ENCODE peak calls at places on chromosomes 12 and 14, in nine cellular contexts. D is ovary, G is body of pancreas, B is endothelial cell of umbilical vein, T is testis, I is vagina, M is GM12878, N is stomach, L is Peyer's patch. C is an unnamed sample.
A peak's percentile ranks its signal among the peaks of the same experiment; 100 is the strongest.

GRCh38 chr14:36940476-36940875 is 231.9 kb downstream of the SLC25A21 start:
- DNase-seq in D (no peak), G (no peak), B (no peak), T (no peak), I (no peak), M (no peak), N (no peak), L (no peak), C (no peak)

GRCh38 chr12:120783197-120783596 is 57.6 kb downstream of the ACADS start:
- DNase-seq in D (no peak), G (no peak), B (peak; percentile 87), T (no peak), I (no peak), M (no peak), N (no peak), L (no peak), C (no peak)

GRCh38 chr14:64221604-64222003 is 72.6 kb downstream of the ESR2 start:
- DNase-seq in D (no peak), G (peak; percentile 54), B (no peak), T (no peak), I (no peak), M (no peak), N (peak; percentile 77), L (no peak), C (peak; percentile 61)

GRCh38 chr12:4723226-4723625 is 3.0 kb downstream of the GALNT8 start:
- DNase-seq in D (no peak), G (no peak), B (no peak), T (no peak), I (no peak), M (no peak), N (no peak), L (no peak), C (no peak)

GRCh38 chr12:121227294-121227693 is 17.4 kb downstream of the P2RX4 start:
- DNase-seq in D (no peak), G (peak; percentile 92), B (no peak), T (no peak), I (no peak), M (no peak), N (peak; percentile 90), L (peak; percentile 36), C (peak; percentile 70)

GRCh38 chr12:2324375-2324774 is 271.6 kb downstream of the CACNA1C start:
- DNase-seq in D (no peak), G (peak; percentile 60), B (peak; percentile 89), T (no peak), I (no peak), M (no peak), N (peak; percentile 46), L (no peak), C (no peak)

GRCh38 chr12:95790025-95790911 is at the start of gene NTN4:
- DNase-seq in D (peak; percentile 45), G (peak; percentile 68), B (peak; percentile 67), T (peak; percentile 47), I (no peak), M (no peak), N (peak; percentile 69), L (no peak), C (peak; percentile 52)

GRCh38 chr12:28059678-28060077 is 87.1 kb upstream of the PTHLH start:
- DNase-seq in D (no peak), G (no peak), B (no peak), T (no peak), I (no peak), M (no peak), N (no peak), L (no peak), C (no peak)

GRCh38 chr12:92010368-92010767 is 135.3 kb downstream of the BTG1 start:
- DNase-seq in D (no peak), G (no peak), B (no peak), T (no peak), I (no peak), M (no peak), N (no peak), L (no peak), C (no peak)

GRCh38 chr12:93025145-93026103 is 96.3 kb upstream of the EEA1 start:
- DNase-seq in D (no peak), G (no peak), B (peak; percentile 79), T (no peak), I (no peak), M (peak; percentile 63), N (no peak), L (no peak), C (peak; percentile 21)

GRCh38 chr12:22969521-22969920 is 344.6 kb downstream of the ETNK1 start:
- DNase-seq in D (no peak), G (no peak), B (no peak), T (no peak), I (no peak), M (no peak), N (no peak), L (no peak), C (no peak)

GRCh38 chr12:130427381-130427887 is 89.7 kb downstream of the PIWIL1 start:
- DNase-seq in D (no peak), G (no peak), B (no peak), T (no peak), I (peak; percentile 84), M (no peak), N (no peak), L (no peak), C (no peak)

GRCh38 chr12:86137936-86138335 is 118.3 kb downstream of the MGAT4C start:
- DNase-seq in D (no peak), G (no peak), B (peak; percentile 70), T (no peak), I (no peak), M (no peak), N (no peak), L (no peak), C (no peak)

GRCh38 chr14:77158175-77158908 is 16.8 kb upstream of the ZDHHC22 start:
- DNase-seq in D (no peak), G (no peak), B (peak; percentile 20), T (peak; percentile 55), I (no peak), M (no peak), N (no peak), L (no peak), C (no peak)

GRCh38 chr14:96888593-96888992 is 91.4 kb downstream of the VRK1 start:
- DNase-seq in D (no peak), G (no peak), B (no peak), T (no peak), I (no peak), M (no peak), N (no peak), L (no peak), C (no peak)

GRCh38 chr12:4032906-4033628 is 159.9 kb upstream of the PARP11 start:
- DNase-seq in D (no peak), G (no peak), B (no peak), T (no peak), I (no peak), M (no peak), N (no peak), L (no peak), C (no peak)

GRCh38 chr14:104374718-104375080 is 204.9 kb upstream of the C14orf180 start:
- DNase-seq in D (no peak), G (no peak), B (no peak), T (no peak), I (no peak), M (no peak), N (no peak), L (no peak), C (no peak)
- H3K4me3 ChIP-seq in D (no peak overlapping the region), G (no peak overlapping the region), B (no peak overlapping the region), T (no peak overlapping the region), I (no peak overlapping the region), M (no peak overlapping the region), N (no peak overlapping the region), L (no peak overlapping the region), C (no peak overlapping the region)

GRCh38 chr12:122847516-122847836 is 12.2 kb downstream of the HIP1R start:
- DNase-seq in D (no peak), G (no peak), B (no peak), T (no peak), I (no peak), M (no peak), N (no peak), L (no peak), C (no peak)
- H3K4me1 ChIP-seq in D (no peaks in the 10 kb centered on the region), G (peaks cover 41% of the 10 kb centered on the region), B (peaks cover 21% of the 10 kb centered on the region), T (peaks cover 5% of the 10 kb centered on the region), I (peaks cover 46% of the 10 kb centered on the region), M (no peaks in the 10 kb centered on the region), N (peaks cover 54% of the 10 kb centered on the region), L (peaks cover 7% of the 10 kb centered on the region), C (no peaks in the 10 kb centered on the region)

GRCh38 chr12:124504273-124505000 is 63.0 kb downstream of the NCOR2 start:
- DNase-seq in D (no peak), G (no peak), B (no peak), T (no peak), I (no peak), M (no peak), N (no peak), L (no peak), C (no peak)

GRCh38 chr12:124505001-124505818 is 62.2 kb downstream of the NCOR2 start:
- DNase-seq in D (no peak), G (no peak), B (no peak), T (no peak), I (no peak), M (no peak), N (no peak), L (no peak), C (no peak)

GRCh38 chr12:124507188-124508109 is 60.0 kb downstream of the NCOR2 start:
- DNase-seq in D (no peak), G (no peak), B (no peak), T (peak; percentile 61), I (no peak), M (no peak), N (no peak), L (no peak), C (no peak)

GRCh38 chr12:124506832-124507153 is 60.6 kb downstream of the NCOR2 start:
- DNase-seq in D (no peak), G (no peak), B (no peak), T (no peak), I (no peak), M (no peak), N (no peak), L (no peak), C (no peak)

GRCh38 chr12:124506145-124506831 is 61.1 kb downstream of the NCOR2 start:
- DNase-seq in D (peak; percentile 92), G (peak; percentile 77), B (peak; percentile 75), T (peak; percentile 90), I (no peak), M (no peak), N (peak; percentile 74), L (no peak), C (peak; percentile 73)
- TF ChIP-seq POLR2A in D (peak; percentile 19), G (no peak), B (no peak), T (no peak), I (no peak), M (no peak), N (no peak), L (peak; percentile 19), C (peak; percentile 51)

DNA sequence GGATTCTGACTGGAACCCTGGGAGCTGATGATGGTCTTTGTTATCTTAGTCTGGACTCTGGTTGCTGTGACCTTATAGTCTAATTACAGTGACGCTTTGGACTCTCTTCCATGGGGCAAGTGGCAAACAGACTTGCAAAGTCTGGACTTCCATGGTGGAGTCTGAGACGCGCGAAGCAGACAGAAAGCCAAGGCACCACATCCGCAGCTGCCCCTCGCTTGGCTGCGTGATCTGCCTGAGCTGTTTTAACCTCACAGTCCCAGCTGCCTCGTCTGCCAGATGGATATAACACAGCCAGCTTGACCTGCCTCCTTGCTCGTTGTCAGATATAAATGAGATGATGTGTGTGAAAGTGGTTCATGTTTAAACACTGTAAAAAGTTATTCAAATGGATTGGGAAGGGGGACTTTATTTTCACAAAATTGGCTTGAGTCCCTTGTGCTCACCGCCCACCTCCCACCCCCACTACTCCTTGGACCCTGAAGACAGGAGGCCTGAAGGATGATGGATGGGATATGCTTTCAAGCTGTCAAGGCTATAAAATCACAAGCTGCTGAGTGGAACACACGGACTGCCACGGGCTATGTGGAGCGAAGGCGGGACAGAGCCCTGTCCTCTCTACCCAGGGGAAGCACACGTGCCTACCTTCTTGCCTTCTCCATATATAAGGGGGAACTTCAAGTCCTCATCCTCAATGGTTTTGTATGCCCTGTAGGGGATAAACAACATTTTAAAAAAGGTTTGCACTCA is 226.8 kb downstream of the MON2 start:
- DNase-seq in D (no peak), G (no peak), B (no peak), T (no peak), I (no peak), M (no peak), N (no peak), L (no peak), C (no peak)
- H3K4me3 ChIP-seq in D (no peak overlapping the region), G (no peak overlapping the region), B (no peak overlapping the region), T (no peak overlapping the region), I (no peak overlapping the region), M (no peak overlapping the region), N (no peak overlapping the region), L (no peak overlapping the region), C (no peak overlapping the region)